ENCODE peak calls at places on chromosome 10, in six cellular contexts. A is H9; Q is NCI-H774; V is activated CD8-positive, alpha-beta memory T cell treated with anti-CD3 and anti-CD28 coated beads for 48 hours; B is left colon; F is psoas muscle. M is an unnamed sample.

GRCh38 chr10:72625276-72625607 is 637 bp downstream of the MICU1 start:
- DNase-seq in A (no peak), F (no peak), Q (no peak), V (no peak), B (no peak), M (no peak)

GRCh38 chr10:5538892-5539651 is 14.3 kb downstream of the CALML3 start:
- DNase-seq in B (peak; percentile 23), A (no peak), F (no peak), Q (no peak), V (no peak), M (no peak)

GRCh38 chr10:74926791-74927585 is 100.6 kb downstream of the KAT6B start:
- DNase-seq in Q (no peak), V (no peak), F (no peak), A (no peak), B (no peak), M (no peak)

GRCh38 chr10:58291538-58292174 is 22.7 kb downstream of the CISD1 start:
- DNase-seq in Q (no peak), V (no peak), A (no peak), F (no peak), B (no peak), M (peak; percentile 43)

GRCh38 chr10:49538381-49539319 is at the start of gene ERCC6:
- DNase-seq in B (peak; percentile 98), A (peak; percentile 98), Q (peak; percentile 90), V (peak; percentile 92), F (peak; percentile 99), M (peak; percentile 99)

GRCh38 chr10:78372806-78373205 is 339.1 kb downstream of the RPS24 start:
- DNase-seq in B (no peak), F (no peak), A (no peak), Q (no peak), V (no peak), M (no peak)

GRCh38 chr10:132347211-132347930 is 15.4 kb downstream of the LRRC27 start:
- DNase-seq in A (no peak), B (no peak), F (no peak), Q (no peak), V (no peak), M (no peak)

GRCh38 chr10:122457934-122458333 is 3.4 kb upstream of the HTRA1 start:
- DNase-seq in Q (no peak), F (no peak), V (no peak), B (no peak), A (no peak), M (no peak)

GRCh38 chr10:6748981-6749630 is 169.0 kb upstream of the PRKCQ start:
- DNase-seq in A (no peak), B (no peak), Q (no peak), V (no peak), F (no peak), M (peak; percentile 79)

GRCh38 chr10:110279062-110279986 is 25.4 kb downstream of the SMNDC1 start:
- DNase-seq in V (no peak), F (no peak), B (peak; percentile 36), A (no peak), Q (no peak), M (peak; percentile 86)